ENCODE peak calls at places on chromosomes 12 and 14, in six cellular contexts. J, S, E, F, W and O are unnamed samples. For H3K36me3, the result is how much of the 10 kb centered on the place peaks cover.

GRCh38 chr12:28222959-28223662 is 32.9 kb downstream of the CCDC91 start:
- DNase-seq in S (no peak), E (no peak), W (no peak), F (no peak), J (no peak), O (no peak)

GRCh38 chr12:91077228-91077954 is 19.6 kb upstream of the KERA start:
- DNase-seq in S (no peak), J (no peak), E (no peak), F (no peak), W (no peak), O (no peak)

GRCh38 chr12:40565029-40565633 is 127.1 kb upstream of the CNTN1 start:
- DNase-seq in J (no peak), W (no peak), S (no peak), E (no peak), F (no peak), O (no peak)

GRCh38 chr12:49190317-49190716 is 1.4 kb upstream of the TUBA1A start:
- DNase-seq in S (no peak), F (no peak), E (no peak), J (no peak), W (no peak), O (peak)

GRCh38 chr14:94922595-94923239 is 152.8 kb upstream of the GSC start:
- DNase-seq in S (no peak), J (no peak), F (no peak), E (no peak), W (no peak), O (no peak)

GRCh38 chr14:105890474-105891220 is 364.3 kb downstream of the TMEM121 start:
- DNase-seq in J (no peak), W (peak), S (no peak), E (no peak), F (no peak), O (no peak)

GRCh38 chr14:104845033-104845666 is 19.9 kb upstream of the CEP170B start:
- DNase-seq in J (no peak), W (no peak), F (no peak), E (no peak), S (no peak), O (no peak)

GRCh38 chr14:66117600-66117999 is 368.6 kb upstream of the CCDC196 start:
- DNase-seq in J (peak), F (no peak), S (peak), E (peak), W (no peak), O (no peak)

GRCh38 chr12:75708829-75709228 is 197.4 kb upstream of the KRR1 start:
- DNase-seq in F (no peak), J (no peak), W (no peak), E (no peak), S (no peak), O (no peak)

GRCh38 chr12:97545804-97546203 is 83.2 kb downstream of the RMST start:
- DNase-seq in W (no peak), J (peak), S (no peak), E (no peak), F (no peak), O (no peak)

GRCh38 chr12:95141305-95141704 is 67.9 kb upstream of the NR2C1 start:
- DNase-seq in S (no peak), F (no peak), J (no peak), W (no peak), E (no peak), O (no peak)

GRCh38 chr12:52351196-52352059 is 15.9 kb downstream of the KRT85 start:
- DNase-seq in S (no peak), J (no peak), F (no peak), W (peak), E (no peak), O (no peak)

GRCh38 chr12:51388826-51389225 is 2.4 kb downstream of the GALNT6 start:
- DNase-seq in W (no peak), F (no peak), E (peak), J (no peak), S (no peak), O (no peak)

GRCh38 chr12:102249073-102249854 is 51.6 kb upstream of the PMCH start:
- DNase-seq in E (no peak), J (peak), F (no peak), W (no peak), S (peak), O (no peak)

GRCh38 chr12:117367006-117367638 is 5.7 kb upstream of the NOS1 start:
- DNase-seq in S (peak), E (peak), F (peak), W (peak), J (peak), O (peak)

GRCh38 chr12:12108441-12109058 is 37.8 kb downstream of the BCL2L14 start:
- DNase-seq in W (no peak), E (no peak), F (no peak), J (no peak), S (no peak), O (no peak)

GRCh38 chr12:89016970-89017778 is 335.1 kb downstream of the DUSP6 start:
- DNase-seq in S (peak), F (peak), J (peak), E (peak), W (peak), O (peak)

GRCh38 chr14:67610491-67610890 is 9.2 kb upstream of the ARG2 start:
- DNase-seq in W (no peak), J (no peak), E (no peak), F (no peak), S (no peak), O (no peak)

GRCh38 chr12:56840922-56841321 is 77.8 kb downstream of the HSD17B6 start:
- DNase-seq in W (no peak), F (no peak), S (peak), E (no peak), J (peak), O (no peak)

GRCh38 chr14:73105727-73106126 is 30.6 kb upstream of the PSEN1 start:
- DNase-seq in W (no peak), S (no peak), J (no peak), E (no peak), F (no peak), O (no peak)

GRCh38 chr12:45989857-45990467 is 412 bp downstream of the SCAF11 start:
- DNase-seq in S (peak), E (peak), W (peak), F (peak), J (no peak), O (no peak)

GRCh38 chr12:65902504-65902903 is 78.2 kb downstream of the HMGA2 start:
- DNase-seq in S (peak), J (peak), W (no peak), F (no peak), E (peak), O (no peak)

GRCh38 chr14:104441275-104442106 is 138.1 kb upstream of the C14orf180 start:
- DNase-seq in J (no peak), F (no peak), E (no peak), S (no peak), W (no peak), O (no peak)

GRCh38 chr14:103623883-103624482 is 5.0 kb upstream of the KLC1 start:
- DNase-seq in W (no peak), F (no peak), J (no peak), E (no peak), S (no peak), O (no peak)

GRCh38 chr12:70692681-70693288 is 55.6 kb upstream of the PTPRB start:
- DNase-seq in S (peak), J (peak), E (peak), W (no peak), F (no peak), O (peak)

GRCh38 chr12:2129076-2129475 is 76.3 kb downstream of the CACNA1C start:
- DNase-seq in E (no peak), J (peak), S (peak), F (no peak), W (no peak), O (no peak)

GRCh38 chr12:89708793-89709156 is at the start of gene ATP2B1:
- DNase-seq in J (peak), E (peak), F (peak), S (peak), W (peak), O (peak)

GRCh38 chr12:114408415-114408814 is 2.5 kb upstream of the TBX5 start:
- DNase-seq in E (no peak), S (no peak), F (no peak), W (no peak), J (no peak), O (peak)

GRCh38 chr12:114407566-114408411 is 1.8 kb upstream of the TBX5 start:
- DNase-seq in F (no peak), J (no peak), S (peak), W (no peak), E (peak), O (peak)

GRCh38 chr12:114411081-114411836 is 5.3 kb upstream of the TBX5 start:
- DNase-seq in F (no peak), J (no peak), W (no peak), E (peak), S (peak), O (peak)

GRCh38 chr12:114408881-114409795 is 3.2 kb upstream of the TBX5 start:
- DNase-seq in J (no peak), S (peak), E (peak), W (no peak), F (no peak), O (peak)

GRCh38 chr12:114409796-114410520 is 4.0 kb upstream of the TBX5 start:
- DNase-seq in J (no peak), S (peak), F (no peak), W (no peak), E (peak), O (peak)
- H3K4me3 ChIP-seq in J (no peak), S (peak), F (no peak), W (no peak), E (peak), O (no peak)

DNA sequence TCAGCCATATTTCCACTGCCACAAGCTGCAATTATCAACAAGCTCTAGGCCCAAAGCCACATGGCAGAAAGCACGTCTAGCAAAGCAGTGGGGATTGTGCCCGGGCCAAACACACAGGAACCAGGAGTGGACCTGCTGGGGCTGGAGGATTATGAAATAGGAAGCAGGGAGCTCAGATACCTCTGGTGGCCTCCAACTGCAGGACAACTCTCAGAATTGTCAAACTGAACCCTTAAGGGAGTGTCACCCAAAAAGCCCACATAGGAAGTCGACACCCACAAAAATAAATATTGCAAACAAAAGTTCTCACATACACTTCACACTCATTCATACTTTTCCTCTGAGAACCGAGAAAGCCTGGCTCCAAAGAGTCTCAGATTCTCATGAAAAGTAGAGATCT is 26.1 kb downstream of the KCTD10 start:
- DNase-seq in W (no peak), E (no peak), S (no peak), F (no peak), J (no peak), O (no peak)
- H3K36me3 ChIP-seq in W (half or more), E (under half), S (half or more), F (under half), J (under half), O (under half)

GRCh38 chr12:109591041-109591440 is 17.4 kb downstream of the MVK start:
- DNase-seq in W (no peak), J (no peak), F (peak), E (no peak), S (no peak), O (no peak)
- H3K4me3 ChIP-seq in W (no peak), J (no peak), F (no peak), E (no peak), S (no peak), O (no peak)

DNA sequence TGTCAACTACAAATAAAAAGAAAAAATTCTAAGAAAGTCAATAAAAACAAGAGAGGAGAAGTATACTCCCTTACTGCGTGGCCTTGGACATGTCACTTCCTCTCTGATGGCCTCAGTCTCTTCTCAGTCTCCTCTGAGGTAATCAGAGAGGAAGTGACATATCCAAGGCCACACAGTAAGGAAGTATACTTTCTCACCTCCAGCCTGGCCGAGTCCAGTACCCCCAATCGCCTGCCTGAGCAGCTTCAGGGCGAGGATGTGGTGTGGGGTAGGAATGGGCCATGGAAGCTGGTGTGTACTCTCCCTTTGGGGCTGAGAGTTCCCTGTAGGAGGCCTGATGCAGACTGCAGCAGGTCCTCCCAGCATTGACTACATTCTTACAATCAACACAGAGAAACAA is 15.8 kb downstream of the VDR start:
- DNase-seq in S (no peak), E (no peak), W (no peak), F (no peak), J (no peak), O (no peak)
- H3K36me3 ChIP-seq in S (under half), E (under half), W (under half), F (under half), J (under half), O (under half)

DNA sequence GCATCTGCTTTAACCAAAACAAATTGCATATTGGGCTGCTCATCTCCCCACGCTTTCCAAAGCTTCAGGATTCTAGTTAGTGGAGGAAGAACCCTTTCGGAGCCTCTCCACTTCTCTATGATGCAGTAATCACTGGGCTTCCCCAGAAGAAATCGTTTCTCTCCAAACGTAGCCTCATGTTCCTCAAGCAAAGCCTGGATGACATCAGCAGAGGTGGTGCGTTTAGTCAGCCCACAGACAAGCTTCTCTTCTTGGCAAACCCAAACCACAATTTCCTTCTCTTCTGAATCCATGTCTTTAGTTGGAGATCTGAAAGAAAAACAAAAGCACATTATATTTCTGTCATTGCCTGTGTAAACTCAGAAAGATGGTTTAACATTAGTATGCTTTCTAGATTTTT is 30.6 kb downstream of the RASSF9 start:
- DNase-seq in W (no peak), S (no peak), F (no peak), E (no peak), J (no peak), O (no peak)
- H3K4me3 ChIP-seq in W (no peak), S (no peak), F (no peak), E (no peak), J (no peak), O (no peak)

DNA sequence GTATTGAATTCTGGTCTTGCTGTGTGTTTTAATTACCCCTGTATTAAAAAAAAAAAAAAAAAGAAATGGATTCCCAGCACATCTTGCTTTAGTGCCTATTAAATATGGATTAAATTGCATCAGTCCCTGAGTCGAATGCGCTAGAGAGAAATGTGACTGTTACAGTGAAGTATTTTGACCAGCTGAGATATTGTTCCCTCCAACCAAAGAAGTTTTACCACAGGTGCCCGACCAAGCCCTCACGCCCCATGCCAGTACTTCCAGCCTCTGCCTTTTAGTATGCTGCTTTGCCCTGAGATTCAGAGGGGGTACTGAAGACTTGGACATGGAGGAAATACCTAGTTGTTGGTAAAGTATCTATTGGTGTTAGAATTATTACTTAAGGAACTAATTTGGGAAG is 159.7 kb downstream of the TTLL5 start:
- DNase-seq in F (no peak), S (no peak), W (no peak), J (no peak), E (no peak), O (no peak)
- H3K36me3 ChIP-seq in F (under half), S (under half), W (under half), J (under half), E (under half), O (under half)